ENCODE peak calls at places on chromosomes 16 and 17, in four cellular contexts. G is GM03348; U is effector CD4-positive, alpha-beta T cell; N is naive thymus-derived CD4-positive, alpha-beta T cell. F is an unnamed sample.

GRCh38 chr17:8797621-8798175 is 1.5 kb downstream of the MFSD6L start:
- DNase-seq in G (no peak), U (no peak), N (no peak), F (no peak)

GRCh38 chr17:80070375-80071115 is 30.8 kb upstream of the GAA start:
- DNase-seq in G (peak; percentile 34), U (no peak), N (no peak), F (no peak)

GRCh38 chr16:424033-424622 is 1.3 kb upstream of the RAB11FIP3 start:
- DNase-seq in G (peak; percentile 94), U (no peak), N (no peak), F (no peak)

GRCh38 chr17:74987909-74988711 is 678 bp downstream of the CDR2L start:
- DNase-seq in G (peak; percentile 91), U (no peak), N (peak; percentile 23), F (peak; percentile 12)

GRCh38 chr17:34730816-34731215 is 151.4 kb downstream of the TMEM132E start:
- DNase-seq in G (no peak), U (no peak), N (no peak), F (no peak)

GRCh38 chr16:85844786-85845185 is 45.3 kb downstream of the COX4I1 start:
- DNase-seq in G (no peak), U (no peak), N (no peak), F (no peak)

GRCh38 chr16:85664580-85665372 is 24.0 kb downstream of the GINS2 start:
- DNase-seq in G (no peak), U (no peak), N (no peak), F (no peak)

GRCh38 chr16:16033208-16033717 is 83.8 kb downstream of the ABCC1 start:
- DNase-seq in G (no peak), U (no peak), N (peak; percentile 17), F (no peak)

GRCh38 chr17:64635647-64636305 is 26.3 kb downstream of the SMURF2 start:
- DNase-seq in G (peak; percentile 35), U (no peak), N (no peak), F (no peak)

GRCh38 chr17:13931111-13931526 is 138.2 kb upstream of the COX10 start:
- DNase-seq in G (no peak), U (no peak), N (no peak), F (no peak)

GRCh38 chr17:50618300-50618699 is 16.4 kb upstream of the ABCC3 start:
- DNase-seq in G (no peak), U (no peak), N (no peak), F (no peak)

GRCh38 chr16:31084584-31085298 is 4.0 kb downstream of the PRSS53 start:
- DNase-seq in G (no peak), U (no peak), N (no peak), F (no peak)

GRCh38 chr17:78572277-78573205 is 4.7 kb downstream of the DNAH17 start:
- DNase-seq in G (no peak), U (no peak), N (no peak), F (no peak)

F was measured in effector memory CD4-positive, alpha-beta T cell.